ENCODE peak calls at places on chromosomes 16 and 17, in ten cellular contexts. W, O, N, U, R, G, D, T, J and F are unnamed samples.
A peak's percentile ranks its signal among the peaks of the same experiment; 100 is the strongest.

GRCh38 chr17:7016406-7016805 is 4.0 kb downstream of the RNASEK start:
- DNase-seq in T (no peak), D (no peak), O (no peak), G (no peak), R (no peak), J (no peak), N (no peak), W (no peak), U (no peak), F (no peak)

GRCh38 chr17:50550661-50551432 is 3.9 kb downstream of the SPATA20 start:
- DNase-seq in G (peak; percentile 79), J (peak; percentile 78), N (peak; percentile 91), R (peak; percentile 85), W (peak; percentile 92), T (peak; percentile 84), U (peak; percentile 70), D (peak; percentile 68), O (peak; percentile 88), F (peak; percentile 56)

GRCh38 chr16:53864819-53865491 is 161.0 kb downstream of the FTO start:
- DNase-seq in T (no peak), J (no peak), D (peak; percentile 58), R (peak; percentile 24), W (peak; percentile 14), G (no peak), N (peak; percentile 59), O (no peak), U (peak; percentile 85), F (no peak)

GRCh38 chr16:53216798-53217197 is 162.0 kb downstream of the CHD9 start:
- DNase-seq in O (no peak), U (no peak), R (no peak), N (no peak), D (no peak), J (no peak), G (no peak), T (no peak), W (no peak), F (no peak)

GRCh38 chr17:35630530-35631148 is 43.5 kb downstream of the AP2B1 start:
- DNase-seq in W (peak; percentile 71), G (no peak), R (peak; percentile 80), U (peak; percentile 80), D (peak; percentile 27), O (no peak), J (peak; percentile 55), N (peak; percentile 65), T (no peak), F (peak; percentile 19)

GRCh38 chr16:67544329-67544841 is 15.8 kb downstream of the RIPOR1 start:
- DNase-seq in O (no peak), W (no peak), G (no peak), R (no peak), U (peak; percentile 61), N (no peak), T (peak; percentile 79), J (no peak), D (no peak), F (no peak)

GRCh38 chr17:69524854-69525253 is 110.4 kb downstream of the MAP2K6 start:
- DNase-seq in T (no peak), W (no peak), N (peak; percentile 4), U (peak; percentile 27), O (no peak), D (no peak), J (no peak), R (no peak), G (no peak), F (no peak)

GRCh38 chr16:65285128-65286120 is 163.6 kb upstream of the CDH11 start:
- DNase-seq in G (peak; percentile 32), R (peak; percentile 55), O (no peak), D (no peak), W (no peak), N (peak; percentile 65), T (no peak), J (peak; percentile 31), U (peak; percentile 38), F (no peak)

GRCh38 chr16:1940273-1941161 is 2.5 kb downstream of the MSRB1 start:
- DNase-seq in J (no peak), W (no peak), T (no peak), R (no peak), G (no peak), D (no peak), O (no peak), U (no peak), N (no peak), F (no peak)

GRCh38 chr17:68829211-68829610 is 126.0 kb downstream of the ABCA8 start:
- DNase-seq in T (no peak), R (no peak), J (no peak), U (no peak), N (no peak), W (no peak), O (no peak), G (no peak), D (no peak), F (no peak)

GRCh38 chr16:10577305-10578202 is 2.8 kb downstream of the EMP2 start:
- DNase-seq in N (no peak), D (no peak), J (no peak), G (peak; percentile 64), T (no peak), U (no peak), W (peak; percentile 48), O (no peak), R (no peak), F (no peak)

GRCh38 chr17:17837380-17837821 is 615 bp upstream of the SREBF1 start:
- DNase-seq in N (peak; percentile 91), U (peak; percentile 59), J (peak; percentile 69), D (peak; percentile 69), T (no peak), G (no peak), W (peak; percentile 90), O (peak; percentile 75), R (peak; percentile 81), F (no peak)
- TF ChIP-seq CTCF in N (no peak), U (no peak), J (no peak), D (no peak), T (no peak), G (peak; percentile 26), W (no peak), O (no peak), R (no peak), F (no peak)

GRCh38 chr17:72466199-72466598 is 345.4 kb downstream of the SOX9 start:
- DNase-seq in O (peak; percentile 26), D (no peak), N (peak; percentile 73), G (no peak), J (peak; percentile 57), U (peak; percentile 98), R (peak; percentile 88), W (peak; percentile 47), T (no peak), F (no peak)

GRCh38 chr17:72463287-72464102 is 342.7 kb downstream of the SOX9 start:
- DNase-seq in D (no peak), R (no peak), T (peak; percentile 2), U (no peak), W (no peak), N (no peak), O (no peak), J (no peak), G (no peak), F (no peak)

GRCh38 chr17:72466606-72467005 is 345.8 kb downstream of the SOX9 start:
- DNase-seq in R (no peak), T (peak; percentile 2), J (no peak), N (no peak), W (no peak), D (no peak), U (no peak), O (no peak), G (no peak), F (no peak)

GRCh38 chr17:72462814-72463213 is 342.0 kb downstream of the SOX9 start:
- DNase-seq in N (no peak), U (peak; percentile 70), T (no peak), O (no peak), R (no peak), D (no peak), J (no peak), G (no peak), W (no peak), F (no peak)

GRCh38 chr17:72465191-72466024 is 344.6 kb downstream of the SOX9 start:
- DNase-seq in D (peak; percentile 92), W (peak; percentile 46), J (peak; percentile 94), N (peak; percentile 90), R (peak; percentile 97), T (peak; percentile 55), U (peak; percentile 98), G (no peak), O (peak; percentile 35), F (peak; percentile 73)
- H3K4me3 ChIP-seq in D (peak overlapping the region; percentile 46), W (no peak overlapping the region), J (peak overlapping the region; percentile 35), N (no peak overlapping the region), R (peak overlapping the region; percentile 25), T (no peak overlapping the region), U (no peak overlapping the region), G (no peak overlapping the region), O (no peak overlapping the region), F (no peak overlapping the region)

DNA sequence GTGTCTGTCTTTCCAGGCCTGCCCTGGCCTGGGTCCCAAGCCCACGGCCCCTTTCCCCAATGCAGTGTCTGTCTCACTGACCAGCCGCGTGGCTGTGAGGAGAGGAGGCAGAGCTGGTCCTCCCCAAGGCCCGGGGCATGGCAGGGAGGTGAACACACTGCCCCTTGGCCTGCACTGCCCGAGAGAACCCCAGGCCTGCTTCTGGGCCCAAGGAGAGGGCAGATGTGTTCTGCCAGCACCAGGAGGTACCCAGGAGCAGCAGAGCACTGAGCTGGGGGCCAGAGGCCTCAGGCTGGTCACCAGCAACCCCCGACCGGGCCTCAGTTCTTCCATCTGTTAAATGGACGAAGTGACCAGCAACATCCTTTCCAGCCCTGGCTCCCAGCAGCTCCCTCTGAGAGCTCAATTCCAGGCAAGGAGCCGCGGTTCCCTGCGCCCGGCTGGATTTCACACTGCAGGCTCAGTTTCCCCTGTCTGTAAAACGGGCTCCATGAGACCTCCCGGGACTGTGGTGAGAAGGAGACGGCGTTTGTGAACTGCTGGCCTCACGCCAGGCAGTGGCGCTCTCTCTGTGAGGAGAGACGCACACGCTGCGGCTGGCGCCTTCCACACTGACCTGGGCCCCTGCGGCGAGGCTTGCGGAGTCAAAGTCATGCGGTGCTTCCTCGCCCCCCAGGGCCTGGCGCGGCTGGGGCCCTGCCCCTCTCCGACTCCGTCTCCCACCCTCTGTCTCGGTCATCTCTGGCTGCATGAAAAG is 8.1 kb upstream of the ZFPM1 start:
- DNase-seq in T (no peak), O (no peak), W (no peak), R (no peak), J (no peak), G (no peak), U (no peak), N (no peak), D (no peak), F (no peak)
- TF ChIP-seq CTCF in T (no peak), O (no peak), W (no peak), R (no peak), J (no peak), G (no peak), U (no peak), N (no peak), D (no peak), F (no peak)

DNA sequence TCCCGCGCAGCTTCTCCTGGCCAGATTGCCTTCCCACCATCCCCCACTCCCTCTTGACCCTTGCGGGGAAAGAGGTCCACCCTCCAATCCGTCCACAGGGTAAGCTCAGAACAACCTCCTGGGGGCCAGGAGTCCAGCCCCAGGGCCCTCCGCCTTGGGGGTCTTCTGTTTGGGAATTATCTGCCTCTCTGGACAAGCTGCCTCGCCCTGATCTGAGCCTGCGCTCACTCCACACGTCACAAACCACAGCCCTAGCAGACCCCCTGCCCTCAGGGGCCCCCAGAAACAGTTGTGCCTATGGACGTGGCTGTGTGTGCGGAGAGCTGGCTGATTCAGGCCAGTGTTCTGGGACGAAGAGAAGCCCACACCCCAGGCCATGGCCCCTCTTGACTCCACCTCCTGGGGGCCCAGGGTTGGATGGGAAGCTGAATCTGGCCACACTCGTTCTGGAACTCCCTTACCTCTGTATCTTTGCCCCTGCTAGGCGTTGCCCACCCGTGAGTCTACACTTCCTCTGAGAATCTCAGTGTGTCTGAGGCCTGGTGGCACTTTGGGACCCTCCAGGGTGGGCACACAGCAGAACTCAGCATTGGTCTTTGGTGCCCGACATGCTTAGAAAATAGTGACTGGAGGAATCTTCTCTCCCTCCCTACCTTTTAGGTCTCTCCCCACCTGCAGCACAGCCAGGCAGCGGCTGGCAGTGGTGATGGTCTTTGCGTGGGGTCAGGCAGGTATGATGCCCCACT is 119.9 kb upstream of the SMURF2 start:
- DNase-seq in U (no peak), W (no peak), D (no peak), J (no peak), R (no peak), O (no peak), N (no peak), G (no peak), T (no peak), F (no peak)
- H3K4me3 ChIP-seq in U (peak overlapping the region; percentile 16), W (no peak overlapping the region), D (peak overlapping the region; percentile 76), J (no peak overlapping the region), R (no peak overlapping the region), O (peak overlapping the region; percentile 43), N (no peak overlapping the region), G (peak overlapping the region; percentile 72), T (peak overlapping the region; percentile 62), F (no peak overlapping the region)